ENCODE peak calls at places on chromosomes 2 and 18, in seven cellular contexts. H is cardiac fibroblast, D is fibroblast of the aortic adventitia, F is pancreas, C is GM06990, B is lower leg skin, S is GM12865. Q is an unnamed sample.

GRCh38 chr2:31087491-31087890 is 50.7 kb downstream of the GALNT14 start:
- DNase-seq in H (no peak), D (no peak), F (no peak), C (no peak), B (no peak), S (no peak), Q (no peak)

GRCh38 chr18:39134255-39134654 is 1568.7 kb upstream of the CELF4 start:
- DNase-seq in H (no peak), D (no peak), F (no peak), C (no peak), B (no peak), S (no peak), Q (no peak)

GRCh38 chr2:195656131-195656858 is 731 bp upstream of the SLC39A10 start:
- DNase-seq in H (no peak), D (no peak), F (no peak), C (no peak), B (peak), S (no peak), Q (no peak)

GRCh38 chr2:112181571-112182290 is 43.5 kb downstream of the FBLN7 start:
- DNase-seq in H (no peak), D (no peak), F (peak), C (no peak), B (no peak), S (no peak), Q (no peak)

GRCh38 chr2:232588031-232588430 is 37.5 kb downstream of the EIF4E2 start:
- DNase-seq in H (no peak), D (no peak), F (no peak), C (no peak), B (no peak), S (no peak), Q (no peak)

GRCh38 chr2:203451011-203451410 is 84.1 kb downstream of the RAPH1 start:
- DNase-seq in H (peak), D (peak), F (no peak), C (no peak), B (no peak), S (no peak), Q (no peak)

GRCh38 chr18:22556271-22556990 is 138.7 kb upstream of the CTAGE1 start:
- DNase-seq in H (no peak), D (peak), F (peak), C (no peak), B (no peak), S (no peak), Q (no peak)

GRCh38 chr2:5587726-5588125 is 104.5 kb upstream of the SOX11 start:
- DNase-seq in H (no peak), D (no peak), F (no peak), C (no peak), B (no peak), S (no peak), Q (no peak)

GRCh38 chr2:196836440-196836839 is 27.3 kb upstream of the C2orf66 start:
- DNase-seq in H (peak), D (peak), F (no peak), C (no peak), B (no peak), S (no peak), Q (no peak)

GRCh38 chr2:208807756-208808155 is 401.2 kb downstream of the PTH2R start:
- DNase-seq in H (peak), D (peak), F (no peak), C (no peak), B (no peak), S (no peak), Q (no peak)

GRCh38 chr18:79056827-79057367 is 12.3 kb upstream of the ATP9B start:
- DNase-seq in H (no peak), D (no peak), F (no peak), C (no peak), B (no peak), S (no peak), Q (no peak)

GRCh38 chr2:108370080-108370479 is 7.7 kb upstream of the SULT1C4 start:
- DNase-seq in H (peak), D (no peak), F (no peak), C (no peak), B (no peak), S (no peak), Q (peak)

GRCh38 chr2:8836979-8837794 is at the start of gene KIDINS220:
- DNase-seq in H (peak), D (peak), F (peak), C (peak), B (peak), S (peak), Q (peak)

GRCh38 chr2:38581193-38582147 is 21.3 kb downstream of the HNRNPLL start:
- DNase-seq in H (peak), D (peak), F (no peak), C (peak), B (no peak), S (peak), Q (peak)

GRCh38 chr2:200809506-200810251 is 2.0 kb upstream of the BZW1 start:
- DNase-seq in H (peak), D (no peak), F (no peak), C (no peak), B (no peak), S (no peak), Q (no peak)

GRCh38 chr2:19362652-19363473 is 4.4 kb upstream of the OSR1 start:
- DNase-seq in H (peak), D (peak), F (peak), C (peak), B (peak), S (peak), Q (peak)

GRCh38 chr18:21444465-21445023 is 156.0 kb downstream of the ESCO1 start:
- DNase-seq in H (peak), D (peak), F (no peak), C (no peak), B (no peak), S (peak), Q (peak)

GRCh38 chr18:59143441-59143840 is 3.8 kb downstream of the SEC11C start:
- DNase-seq in H (peak), D (peak), F (no peak), C (peak), B (no peak), S (peak), Q (no peak)

GRCh38 chr18:59148192-59148591 is 8.5 kb downstream of the SEC11C start:
- DNase-seq in H (no peak), D (no peak), F (peak), C (no peak), B (no peak), S (no peak), Q (no peak)

GRCh38 chr18:59142274-59142673 is 2.6 kb downstream of the SEC11C start:
- DNase-seq in H (no peak), D (no peak), F (no peak), C (peak), B (no peak), S (peak), Q (no peak)

GRCh38 chr18:59144483-59144882 is 4.8 kb downstream of the SEC11C start:
- DNase-seq in H (no peak), D (no peak), F (no peak), C (no peak), B (no peak), S (no peak), Q (no peak)

DNA sequence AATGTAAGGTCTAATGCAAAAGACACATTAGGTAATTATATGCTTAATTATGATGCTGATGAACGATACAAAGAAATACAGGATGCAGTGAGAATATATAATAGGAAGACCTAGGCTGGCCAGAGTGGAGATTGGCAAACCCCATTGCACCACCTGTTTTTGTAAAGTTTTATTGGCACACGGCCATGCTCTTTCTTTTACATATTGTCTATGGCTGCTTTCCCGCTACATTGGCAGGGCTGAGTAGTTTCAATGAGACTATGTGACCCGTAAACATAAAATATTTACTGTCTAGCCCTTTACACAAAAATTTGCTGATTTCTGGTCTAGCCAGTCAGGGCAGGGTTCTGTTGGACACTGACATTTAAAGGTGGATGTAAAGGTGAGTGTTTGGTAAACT is 5.4 kb downstream of the SEC11C start:
- DNase-seq in H (no peak), D (no peak), F (no peak), C (no peak), B (no peak), S (no peak), Q (no peak)
- H3K4me3 ChIP-seq in H (no peak), D (no peak), F (no peak), C (no peak), B (no peak), S (no peak), Q (no peak)

GRCh38 chr2:215598376-215598975 is 162.6 kb upstream of the FN1 start:
- DNase-seq in H (peak), D (peak), F (no peak), C (no peak), B (no peak), S (no peak), Q (peak)

GRCh38 chr2:215603440-215603839 is 167.6 kb upstream of the FN1 start:
- DNase-seq in H (no peak), D (no peak), F (no peak), C (no peak), B (no peak), S (no peak), Q (no peak)

GRCh38 chr2:215601990-215602721 is 166.3 kb upstream of the FN1 start:
- DNase-seq in H (peak), D (peak), F (no peak), C (no peak), B (no peak), S (no peak), Q (peak)

GRCh38 chr2:215604631-215605030 is 168.8 kb upstream of the FN1 start:
- DNase-seq in H (no peak), D (no peak), F (no peak), C (no peak), B (no peak), S (no peak), Q (no peak)

DNA sequence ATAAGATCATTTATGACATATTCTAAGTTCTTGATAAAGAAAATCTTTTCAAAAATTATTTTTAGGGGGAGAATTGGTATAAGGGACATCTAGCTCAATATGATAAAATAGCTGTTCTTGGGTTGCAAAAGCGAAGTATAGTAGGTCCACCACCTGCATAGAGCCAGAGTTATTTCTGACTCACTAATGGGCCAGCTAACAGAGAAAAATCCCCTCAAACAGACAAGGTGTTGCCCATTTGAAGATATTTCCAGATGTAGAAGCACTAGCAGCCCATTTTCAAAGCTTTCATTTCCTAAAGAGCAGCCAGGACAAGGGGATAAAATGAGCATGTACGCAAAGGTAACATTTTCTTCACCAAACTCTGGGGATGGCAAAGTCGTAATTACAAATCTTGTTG is 165.7 kb upstream of the FN1 start:
- DNase-seq in H (no peak), D (no peak), F (no peak), C (no peak), B (no peak), S (no peak), Q (no peak)
- H3K4me3 ChIP-seq in H (no peak), D (no peak), F (no peak), C (no peak), B (no peak), S (no peak), Q (no peak)

GRCh38 chr2:149743842-149744468 is 156.4 kb upstream of the MMADHC start:
- DNase-seq in H (peak), D (peak), F (no peak), C (no peak), B (no peak), S (no peak), Q (peak)
- H3K4me3 ChIP-seq in H (no peak), D (no peak), F (no peak), C (no peak), B (no peak), S (no peak), Q (no peak)

DNA sequence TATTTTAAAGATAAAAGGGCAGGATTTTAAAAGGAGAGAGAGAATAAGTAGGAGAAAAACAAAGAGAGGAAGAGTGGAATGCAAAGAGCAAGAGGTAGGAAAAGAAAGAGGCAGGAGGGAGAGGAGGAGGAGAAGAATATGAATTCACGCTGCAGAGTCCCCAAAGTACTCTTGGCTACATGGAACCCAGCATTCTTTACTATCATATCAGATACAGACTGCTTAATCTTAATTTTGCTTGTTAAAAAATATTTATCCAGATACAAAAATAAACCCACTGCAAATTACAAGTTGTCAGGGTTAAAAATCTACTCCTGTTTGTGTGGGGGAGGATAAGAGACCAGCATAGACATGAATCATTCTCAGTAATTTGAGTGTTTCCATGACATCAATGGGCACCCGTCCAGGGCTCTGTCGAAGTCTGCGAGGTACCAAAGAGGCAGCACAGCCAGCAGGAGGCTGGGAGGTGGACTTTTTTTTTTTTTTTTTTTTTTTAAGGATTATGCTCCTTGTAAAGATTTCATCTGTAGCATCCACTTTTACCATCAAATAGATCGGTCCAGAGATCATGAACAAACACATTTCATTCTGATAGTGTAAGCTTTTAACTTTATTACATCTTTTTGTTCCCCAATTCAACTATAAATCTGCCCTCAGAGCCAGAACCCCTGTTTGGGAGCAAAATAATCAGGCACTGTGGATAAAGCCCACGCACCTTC is 182.2 kb downstream of the TCF4 start:
- DNase-seq in H (peak), D (peak), F (peak), C (no peak), B (peak), S (no peak), Q (peak)
- H3K4me3 ChIP-seq in H (no peak), D (peak), F (no peak), C (no peak), B (no peak), S (no peak), Q (no peak)